ENCODE peak calls at places on chromosomes 7 and 10, in nine cellular contexts. J is cardiac muscle cell, C is fibroblast of the aortic adventitia, E is nephron progenitor cell, B is GM23338, G is PC-3, S is endothelial cell, H is BJ, O is ascending aorta. M is an unnamed sample.

GRCh38 chr10:9342865-9343450 is 1288.5 kb downstream of the GATA3 start:
- DNase-seq in J (peak), C (peak), E (no peak), B (peak), G (peak), S (no peak), H (no peak), O (no peak), M (no peak)

GRCh38 chr7:48182736-48183369 is 11.6 kb downstream of the ABCA13 start:
- DNase-seq in J (no peak), C (peak), E (no peak), B (no peak), G (peak), S (no peak), H (peak), O (no peak), M (no peak)

GRCh38 chr7:79548616-79549206 is 95.2 kb upstream of the MAGI2 start:
- DNase-seq in J (no peak), C (peak), E (no peak), B (peak), G (no peak), S (no peak), H (no peak), O (no peak), M (no peak)

GRCh38 chr10:35898722-35899485 is 256.8 kb upstream of the FZD8 start:
- DNase-seq in J (no peak), C (no peak), E (no peak), B (no peak), G (no peak), S (no peak), H (no peak), O (no peak), M (no peak)

GRCh38 chr10:66627156-66627555 is 298.7 kb upstream of the LRRTM3 start:
- DNase-seq in J (peak), C (no peak), E (no peak), B (peak), G (peak), S (peak), H (no peak), O (no peak), M (no peak)

GRCh38 chr10:87771871-87772500 is 46.0 kb downstream of the ATAD1 start:
- DNase-seq in J (peak), C (peak), E (no peak), B (peak), G (peak), S (no peak), H (no peak), O (no peak), M (no peak)

GRCh38 chr10:13949844-13950542 is 363.2 kb downstream of the PRPF18 start:
- DNase-seq in J (no peak), C (peak), E (no peak), B (no peak), G (peak), S (no peak), H (peak), O (no peak), M (no peak)

GRCh38 chr10:22017283-22018020 is 13.9 kb upstream of the DNAJC1 start:
- DNase-seq in J (no peak), C (peak), E (no peak), B (no peak), G (peak), S (no peak), H (no peak), O (no peak), M (no peak)

GRCh38 chr10:73634397-73634796 is 6.9 kb downstream of the MYOZ1 start:
- DNase-seq in J (no peak), C (no peak), E (no peak), B (no peak), G (no peak), S (no peak), H (no peak), O (no peak), M (no peak)

GRCh38 chr10:33211123-33211878 is 123.2 kb downstream of the NRP1 start:
- DNase-seq in J (no peak), C (peak), E (no peak), B (no peak), G (peak), S (no peak), H (peak), O (peak), M (no peak)

GRCh38 chr7:68529221-68529620 is 1069.1 kb upstream of the AUTS2 start:
- DNase-seq in J (no peak), C (no peak), E (no peak), B (no peak), G (no peak), S (no peak), H (no peak), O (no peak), M (no peak)

GRCh38 chr7:87038993-87039716 is 20.3 kb downstream of the ELAPOR2 start:
- DNase-seq in J (no peak), C (no peak), E (no peak), B (no peak), G (peak), S (no peak), H (no peak), O (no peak), M (no peak)

GRCh38 chr10:71844084-71844483 is 7.0 kb downstream of the PSAP start:
- DNase-seq in J (no peak), C (no peak), E (no peak), B (no peak), G (no peak), S (no peak), H (no peak), O (no peak), M (no peak)

GRCh38 chr10:71845410-71846406 is 5.3 kb downstream of the PSAP start:
- DNase-seq in J (no peak), C (no peak), E (no peak), B (no peak), G (no peak), S (no peak), H (no peak), O (no peak), M (no peak)

GRCh38 chr10:71842856-71843530 is 8.1 kb downstream of the PSAP start:
- DNase-seq in J (peak), C (no peak), E (no peak), B (no peak), G (no peak), S (no peak), H (no peak), O (no peak), M (no peak)

GRCh38 chr10:71846816-71847215 is 4.2 kb downstream of the PSAP start:
- DNase-seq in J (no peak), C (no peak), E (no peak), B (no peak), G (no peak), S (no peak), H (no peak), O (no peak), M (no peak)

GRCh38 chr10:71844695-71845094 is 6.4 kb downstream of the PSAP start:
- DNase-seq in J (no peak), C (no peak), E (no peak), B (no peak), G (no peak), S (no peak), H (no peak), O (no peak), M (no peak)
- TF ChIP-seq CTCF in J (no peak), C (no peak), E (no peak), B (no peak), G (no peak), S (no peak), H (no peak), O (no peak), M (no peak)

DNA sequence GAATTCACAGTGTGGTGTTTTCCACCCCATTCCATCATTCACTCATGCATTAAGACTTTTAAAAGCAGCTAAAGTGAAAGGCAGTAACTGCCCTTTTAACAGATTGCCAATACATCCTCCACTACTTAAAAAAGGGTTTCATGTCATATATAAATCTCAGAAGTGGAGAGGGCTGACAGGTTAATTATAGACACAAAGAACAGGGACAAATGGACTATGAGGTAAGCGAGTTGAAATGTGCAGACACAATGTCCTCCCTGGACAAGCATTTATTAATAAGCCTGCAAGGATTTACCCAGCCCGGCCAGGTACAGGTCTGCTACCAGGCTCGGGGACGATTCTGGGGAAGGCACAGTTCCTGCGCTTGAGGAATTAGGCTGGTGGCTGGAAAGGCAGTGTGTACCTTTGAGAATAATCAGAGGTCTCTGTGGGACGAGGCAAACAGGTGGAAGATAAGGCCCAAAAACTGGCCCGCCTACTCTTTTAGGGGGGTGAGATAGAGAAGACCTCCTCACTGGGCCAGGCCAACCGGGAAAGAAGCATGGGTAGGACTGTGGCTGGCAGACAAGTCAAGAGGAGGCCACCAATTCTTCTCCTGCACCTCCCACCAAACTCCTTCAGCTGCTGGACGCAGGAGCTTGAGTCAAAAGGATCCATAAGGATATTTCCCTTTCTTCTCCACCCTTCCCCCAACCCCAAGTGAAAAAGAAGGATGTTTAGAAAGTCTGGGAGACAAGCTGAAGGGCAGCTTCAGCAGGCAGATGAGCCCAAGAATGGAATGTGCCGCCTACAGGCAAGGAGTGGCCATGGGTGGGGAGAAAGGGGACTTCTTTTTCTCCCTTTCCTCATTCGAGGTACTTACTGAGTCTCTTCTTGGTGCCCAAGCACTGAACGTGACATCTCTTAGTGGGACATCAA is 1.5 kb downstream of the PDLIM1 start:
- DNase-seq in J (no peak), C (no peak), E (no peak), B (peak), G (peak), S (no peak), H (no peak), O (no peak), M (no peak)
- TF ChIP-seq CTCF in J (peak), C (no peak), E (no peak), B (peak), G (peak), S (peak), H (peak), O (no peak), M (no peak)

GRCh38 chr7:151461942-151462230 is 21.9 kb upstream of the CRYGN start:
- DNase-seq in J (no peak), C (no peak), E (no peak), B (no peak), G (peak), S (no peak), H (no peak), O (no peak), M (no peak)

GRCh38 chr7:151460474-151460855 is 20.5 kb upstream of the CRYGN start:
- DNase-seq in J (no peak), C (no peak), E (no peak), B (no peak), G (no peak), S (no peak), H (no peak), O (no peak), M (no peak)

GRCh38 chr7:151461096-151461941 is 21.4 kb upstream of the CRYGN start:
- DNase-seq in J (no peak), C (no peak), E (no peak), B (no peak), G (no peak), S (no peak), H (no peak), O (no peak), M (no peak)

GRCh38 chr7:151457534-151457933 is 17.6 kb upstream of the CRYGN start:
- DNase-seq in J (no peak), C (no peak), E (no peak), B (no peak), G (no peak), S (no peak), H (no peak), O (no peak), M (no peak)

GRCh38 chr7:151459726-151460473 is 20.0 kb upstream of the CRYGN start:
- DNase-seq in J (peak), C (peak), E (peak), B (peak), G (peak), S (no peak), H (peak), O (peak), M (peak)
- TF ChIP-seq CTCF in J (peak), C (peak), E (no peak), B (no peak), G (peak), S (no peak), H (peak), O (peak), M (peak)

GRCh38 chr7:997404-998395 is 14.7 kb downstream of the CYP2W1 start:
- DNase-seq in J (no peak), C (no peak), E (no peak), B (peak), G (no peak), S (no peak), H (no peak), O (no peak), M (no peak)
- TF ChIP-seq CTCF in J (no peak), C (no peak), E (no peak), B (peak), G (no peak), S (peak), H (no peak), O (no peak), M (no peak)

GRCh38 chr10:31353574-31353973 is 34.6 kb downstream of the ZEB1 start:
- DNase-seq in J (no peak), C (peak), E (no peak), B (peak), G (peak), S (no peak), H (peak), O (no peak), M (no peak)
- TF ChIP-seq CTCF in J (no peak), C (peak), E (no peak), B (peak), G (peak), S (no peak), H (peak), O (no peak), M (no peak)

DNA sequence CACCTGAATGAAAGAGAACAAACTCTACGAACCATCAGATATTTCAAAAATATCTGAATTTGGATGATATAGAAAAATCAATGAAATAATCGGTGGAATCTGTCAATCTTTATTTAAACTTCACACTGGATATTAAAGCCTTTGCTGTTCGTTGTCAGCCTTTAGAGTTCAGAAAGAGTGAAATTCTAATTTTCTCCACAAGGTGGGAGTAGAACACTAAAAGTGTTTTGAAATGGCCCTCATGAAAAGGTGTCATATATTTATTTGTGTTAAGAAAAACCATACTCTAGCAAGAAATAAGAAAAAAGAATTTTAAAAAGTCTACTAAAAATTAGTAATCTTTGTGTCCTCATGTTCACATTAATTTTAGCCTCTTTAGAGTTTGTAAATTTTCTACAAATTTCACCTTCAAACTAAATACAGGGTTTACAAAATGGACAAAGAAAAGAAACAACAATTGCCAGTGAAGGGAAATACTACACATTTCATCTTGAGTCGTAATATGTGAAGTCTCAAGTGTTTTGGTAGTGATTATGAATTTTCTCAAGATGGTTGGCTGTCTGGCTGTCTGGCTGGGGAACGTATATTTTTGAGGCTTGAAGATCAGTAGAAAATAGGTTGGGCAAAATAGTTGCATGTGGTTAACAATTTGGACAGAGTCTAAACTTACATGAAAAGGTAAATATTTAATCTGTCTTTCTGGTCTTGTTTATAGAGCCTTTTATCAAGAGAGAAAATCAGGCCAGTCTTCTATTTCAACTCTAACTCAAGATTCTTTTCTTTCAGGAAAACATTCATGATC is 43.7 kb downstream of the DNAJB9 start:
- DNase-seq in J (peak), C (peak), E (peak), B (peak), G (peak), S (no peak), H (no peak), O (no peak), M (no peak)
- TF ChIP-seq CTCF in J (peak), C (peak), E (peak), B (peak), G (peak), S (peak), H (peak), O (peak), M (peak)

M was measured in osteocyte.